ENCODE peak calls at places on chromosomes 12 and 14, in nine cellular contexts. N, A, K, W, P, C, Z, U and X are unnamed samples.

GRCh38 chr12:14906114-14906513 is 20.5 kb upstream of the MGP start:
- DNase-seq in N (no peak), A (no peak), K (no peak), W (no peak), P (no peak), C (no peak), Z (no peak), U (no peak), X (no peak)

GRCh38 chr14:46820291-46820690 is 168.7 kb upstream of the RPL10L start:
- DNase-seq in N (no peak), A (peak; percentile 49), K (no peak), W (no peak), P (no peak), C (no peak), Z (no peak), U (no peak), X (no peak)

GRCh38 chr12:53977596-53978464 is 3.1 kb upstream of the HOTAIR start:
- DNase-seq in N (no peak), A (no peak), K (no peak), W (no peak), P (no peak), C (no peak), Z (no peak), U (no peak), X (no peak)

GRCh38 chr14:74792249-74793039 is 29.3 kb downstream of the YLPM1 start:
- DNase-seq in N (no peak), A (no peak), K (no peak), W (no peak), P (no peak), C (no peak), Z (no peak), U (no peak), X (peak; percentile 83)

GRCh38 chr14:90658541-90658967 is 157.7 kb downstream of the TTC7B start:
- DNase-seq in N (no peak), A (no peak), K (no peak), W (no peak), P (peak; percentile 91), C (peak; percentile 33), Z (no peak), U (no peak), X (peak; percentile 68)

GRCh38 chr12:69435644-69436043 is 34.5 kb upstream of the FRS2 start:
- DNase-seq in N (no peak), A (no peak), K (no peak), W (no peak), P (no peak), C (no peak), Z (no peak), U (no peak), X (no peak)

GRCh38 chr14:92696356-92696755 is 52.1 kb downstream of the LGMN start:
- DNase-seq in N (no peak), A (no peak), K (no peak), W (no peak), P (no peak), C (no peak), Z (no peak), U (no peak), X (no peak)

GRCh38 chr12:68557011-68557715 is 53.5 kb upstream of the RAP1B start:
- DNase-seq in N (no peak), A (no peak), K (no peak), W (no peak), P (peak; percentile 74), C (peak; percentile 68), Z (no peak), U (no peak), X (no peak)

GRCh38 chr14:34875031-34875922 is at the start of gene BAZ1A:
- DNase-seq in N (peak; percentile 48), A (peak; percentile 87), K (no peak), W (peak; percentile 48), P (peak; percentile 73), C (peak; percentile 87), Z (peak; percentile 69), U (peak; percentile 73), X (peak; percentile 92)

GRCh38 chr12:132966676-132967415 is 10.7 kb upstream of the ZNF605 start:
- DNase-seq in N (no peak), A (no peak), K (no peak), W (no peak), P (no peak), C (no peak), Z (no peak), U (no peak), X (no peak)

GRCh38 chr14:55103005-55103640 is 25.9 kb upstream of the LGALS3 start:
- DNase-seq in N (peak; percentile 38), A (peak; percentile 93), K (peak; percentile 19), W (peak; percentile 47), P (peak; percentile 85), C (peak; percentile 95), Z (no peak), U (no peak), X (peak; percentile 97)

GRCh38 chr14:37726708-37727107 is 131.3 kb downstream of the TTC6 start:
- DNase-seq in N (no peak), A (no peak), K (no peak), W (no peak), P (no peak), C (no peak), Z (no peak), U (no peak), X (no peak)

GRCh38 chr12:52041695-52042123 is 9.5 kb upstream of the NR4A1 start:
- DNase-seq in N (peak; percentile 63), A (peak; percentile 85), K (no peak), W (peak; percentile 63), P (no peak), C (peak; percentile 89), Z (no peak), U (peak; percentile 75), X (peak; percentile 83)

GRCh38 chr12:68560823-68561422 is 49.8 kb upstream of the RAP1B start:
- DNase-seq in N (no peak), A (no peak), K (no peak), W (no peak), P (no peak), C (peak; percentile 11), Z (no peak), U (no peak), X (no peak)